ENCODE peak calls at places on chromosome 21, in five cellular contexts. P is type B pancreatic cell; A is effector CD4-positive, alpha-beta T cell; J is heart left ventricle; B is cerebellar cortex. W is an unnamed sample.

GRCh38 chr21:29189358-29189757 is 58.9 kb downstream of the MAP3K7CL start:
- DNase-seq in P (no peak), A (no peak), J (no peak), B (no peak), W (no peak)

GRCh38 chr21:35343046-35343816 is 294.1 kb upstream of the RUNX1 start:
- DNase-seq in P (no peak), A (no peak), J (no peak), B (no peak), W (no peak)

GRCh38 chr21:38354231-38354630 is 97.4 kb downstream of the KCNJ15 start:
- DNase-seq in P (no peak), A (no peak), J (no peak), B (no peak), W (no peak)

GRCh38 chr21:42648606-42649005 is 4.8 kb upstream of the PDE9A start:
- DNase-seq in P (no peak), A (no peak), J (no peak), B (no peak), W (no peak)

GRCh38 chr21:33739701-33740100 is 97.4 kb downstream of the ITSN1 start:
- DNase-seq in P (no peak), A (no peak), J (no peak), B (no peak), W (no peak)

GRCh38 chr21:36792505-36792967 is 93.6 kb downstream of the SIM2 start:
- DNase-seq in P (no peak), A (no peak), J (no peak), B (peak; percentile 75), W (no peak)

GRCh38 chr21:28410264-28410663 is 582.4 kb downstream of the LTN1 start:
- DNase-seq in P (no peak), A (no peak), J (no peak), B (no peak), W (no peak)

GRCh38 chr21:29335720-29336119 is 37.0 kb downstream of the BACH1 start:
- DNase-seq in P (no peak), A (no peak), J (no peak), B (no peak), W (no peak)

GRCh38 chr21:44920694-44921604 is at the start of gene ITGB2:
- DNase-seq in P (no peak), A (peak; percentile 30), J (no peak), B (no peak), W (peak; percentile 37)

GRCh38 chr21:21383126-21383525 is 384.9 kb downstream of the NCAM2 start:
- DNase-seq in P (no peak), A (no peak), J (no peak), B (no peak), W (no peak)

GRCh38 chr21:41713495-41714281 is 53.2 kb downstream of the RIPK4 start:
- DNase-seq in P (no peak), A (no peak), J (no peak), B (no peak), W (no peak)

GRCh38 chr21:29022141-29022540 is 2.3 kb upstream of the USP16 start:
- DNase-seq in P (no peak), A (no peak), J (no peak), B (no peak), W (no peak)

GRCh38 chr21:32728455-32729237 is 833 bp upstream of the SYNJ1 start:
- DNase-seq in P (no peak), A (no peak), J (no peak), B (no peak), W (no peak)

GRCh38 chr21:29078884-29079765 is 5.7 kb upstream of the CCT8 start:
- DNase-seq in P (no peak), A (no peak), J (peak; percentile 33), B (no peak), W (no peak)

GRCh38 chr21:35020902-35021301 is 28.2 kb downstream of the RUNX1 start:
- DNase-seq in P (no peak), A (no peak), J (no peak), B (no peak), W (no peak)

GRCh38 chr21:46188226-46189212 is 4.3 kb upstream of the SPATC1L start:
- DNase-seq in P (no peak), A (no peak), J (peak; percentile 67), B (no peak), W (no peak)

GRCh38 chr21:26443291-26443690 is 129.8 kb downstream of the CYYR1 start:
- DNase-seq in P (no peak), A (no peak), J (no peak), B (no peak), W (no peak)

GRCh38 chr21:41601573-41602371 is 93.8 kb upstream of the TMPRSS2 start:
- DNase-seq in P (no peak), A (no peak), J (no peak), B (no peak), W (no peak)

GRCh38 chr21:34593423-34593822 is 21.5 kb downstream of the RCAN1 start:
- DNase-seq in P (no peak), A (no peak), J (no peak), B (peak; percentile 60), W (no peak)

GRCh38 chr21:38597436-38597835 is 99.2 kb upstream of the ERG start:
- DNase-seq in P (no peak), A (no peak), J (no peak), B (no peak), W (no peak)

GRCh38 chr21:45420061-45420521 is 15.1 kb downstream of the COL18A1 start:
- DNase-seq in P (no peak), A (no peak), J (peak; percentile 59), B (peak; percentile 49), W (no peak)

GRCh38 chr21:34279883-34280282 is 83.9 kb upstream of the KCNE2 start:
- DNase-seq in P (no peak), A (no peak), J (no peak), B (no peak), W (no peak)